ENCODE peak calls at places on chromosomes 11 and 22, in four cellular contexts. One of them, this sample, is unnamed.

GRCh38 chr22:39349506-39349966 is 255 bp upstream of the SYNGR1 start:
- DNase-seq in NCI-H460: peak
- DNase-seq in KG1: no peak
- DNase-seq in stromal cell of bone marrow: no peak
- DNase-seq in this sample: no peak

GRCh38 chr11:8634498-8634897 is 40.5 kb upstream of the STK33 start:
- DNase-seq in NCI-H460: no peak
- DNase-seq in KG1: no peak
- DNase-seq in stromal cell of bone marrow: no peak
- DNase-seq in this sample: no peak

GRCh38 chr11:100941033-100941432 is 188.6 kb downstream of the PGR start:
- DNase-seq in NCI-H460: no peak
- DNase-seq in KG1: no peak
- DNase-seq in stromal cell of bone marrow: no peak
- DNase-seq in this sample: no peak

GRCh38 chr11:93694109-93694508 is 32.6 kb downstream of the CEP295 start:
- DNase-seq in NCI-H460: no peak
- DNase-seq in KG1: no peak
- DNase-seq in stromal cell of bone marrow: no peak
- DNase-seq in this sample: no peak

GRCh38 chr22:32985899-32986772 is 72.0 kb downstream of the SYN3 start:
- DNase-seq in NCI-H460: peak
- DNase-seq in KG1: peak
- DNase-seq in stromal cell of bone marrow: peak
- DNase-seq in this sample: peak

GRCh38 chr11:3855808-3856491 is 486 bp downstream of the STIM1 start:
- DNase-seq in NCI-H460: no peak
- DNase-seq in KG1: no peak
- DNase-seq in stromal cell of bone marrow: no peak
- DNase-seq in this sample: peak

GRCh38 chr11:68402355-68403031 is 58.1 kb upstream of the PPP6R3 start:
- DNase-seq in NCI-H460: no peak
- DNase-seq in KG1: no peak
- DNase-seq in stromal cell of bone marrow: no peak
- DNase-seq in this sample: no peak

GRCh38 chr22:44188986-44189630 is 8.4 kb downstream of the PARVG start:
- DNase-seq in NCI-H460: no peak
- DNase-seq in KG1: no peak
- DNase-seq in stromal cell of bone marrow: no peak
- DNase-seq in this sample: no peak

GRCh38 chr11:60927600-60927999 is 3.3 kb downstream of the TMEM132A start:
- DNase-seq in NCI-H460: no peak
- DNase-seq in KG1: no peak
- DNase-seq in stromal cell of bone marrow: no peak
- DNase-seq in this sample: no peak

GRCh38 chr22:23187201-23187600 is 6.9 kb downstream of the BCR start:
- DNase-seq in NCI-H460: no peak
- DNase-seq in KG1: no peak
- DNase-seq in stromal cell of bone marrow: no peak
- DNase-seq in this sample: no peak

GRCh38 chr11:64153831-64154230 is 12.1 kb downstream of the MACROD1 start:
- DNase-seq in NCI-H460: no peak
- DNase-seq in KG1: no peak
- DNase-seq in stromal cell of bone marrow: no peak
- DNase-seq in this sample: no peak

GRCh38 chr11:85042368-85042767 is 584.8 kb downstream of the DLG2 start:
- DNase-seq in NCI-H460: no peak
- DNase-seq in KG1: no peak
- DNase-seq in stromal cell of bone marrow: no peak
- DNase-seq in this sample: no peak

GRCh38 chr22:39463931-39464390 is 7.1 kb downstream of the MGAT3 start:
- DNase-seq in NCI-H460: no peak
- DNase-seq in KG1: no peak
- DNase-seq in stromal cell of bone marrow: no peak
- DNase-seq in this sample: no peak

GRCh38 chr22:31753005-31753633 is 700 bp upstream of the DEPDC5 start:
- DNase-seq in NCI-H460: no peak
- DNase-seq in KG1: no peak
- DNase-seq in stromal cell of bone marrow: no peak
- DNase-seq in this sample: peak

GRCh38 chr22:43841742-43842141 is 20.6 kb downstream of the SULT4A1 start:
- DNase-seq in NCI-H460: no peak
- DNase-seq in KG1: no peak
- DNase-seq in stromal cell of bone marrow: no peak
- DNase-seq in this sample: no peak

GRCh38 chr11:68684385-68685356 is at the start of gene GAL:
- DNase-seq in NCI-H460: peak
- DNase-seq in KG1: no peak
- DNase-seq in stromal cell of bone marrow: no peak
- DNase-seq in this sample: no peak

This sample was measured in GF-D8.